ENCODE peak calls at places on chromosomes 1 and 21, in ten cellular contexts. P, R, Z, W, Q, H, I, F, L and S are unnamed samples.
A peak's percentile ranks its signal among the peaks of the same experiment; 100 is the strongest.

GRCh38 chr1:47644216-47644581 is 206.4 kb downstream of the FOXD2 start:
- DNase-seq in F (no peak), R (no peak), L (no peak), H (no peak), Z (no peak), I (peak; percentile 28), W (no peak), P (no peak), Q (no peak), S (no peak)

GRCh38 chr21:31594726-31595125 is 64.8 kb upstream of the SOD1 start:
- DNase-seq in Q (no peak), L (no peak), W (no peak), F (no peak), R (no peak), I (no peak), Z (no peak), H (no peak), P (no peak), S (no peak)

GRCh38 chr1:89986020-89986419 is 8.9 kb upstream of the ZNF326 start:
- DNase-seq in I (no peak), W (no peak), H (no peak), F (no peak), P (no peak), Q (no peak), R (no peak), L (no peak), Z (no peak), S (no peak)

GRCh38 chr1:160211010-160211790 is 6.0 kb downstream of the PEA15 start:
- DNase-seq in R (no peak), P (no peak), Q (no peak), Z (no peak), I (no peak), W (no peak), L (no peak), H (no peak), F (no peak), S (no peak)

GRCh38 chr1:181551249-181551648 is 67.9 kb downstream of the CACNA1E start:
- DNase-seq in P (no peak), I (peak; percentile 1), Q (no peak), Z (no peak), L (no peak), F (no peak), W (no peak), H (no peak), R (peak; percentile 53), S (no peak)

GRCh38 chr1:30642391-30643120 is 80.8 kb downstream of the MATN1 start:
- DNase-seq in H (no peak), P (peak; percentile 54), W (no peak), R (no peak), L (no peak), Q (no peak), F (no peak), I (no peak), Z (no peak), S (no peak)

GRCh38 chr21:35748683-35749314 is 311.5 kb downstream of the SETD4 start:
- DNase-seq in P (no peak), R (no peak), W (no peak), Z (no peak), L (no peak), F (no peak), I (no peak), H (no peak), Q (no peak), S (no peak)

GRCh38 chr1:182698977-182699672 is 14.7 kb upstream of the RGS8 start:
- DNase-seq in P (no peak), Z (no peak), L (peak; percentile 21), I (peak; percentile 49), Q (peak; percentile 59), F (peak; percentile 32), W (no peak), R (no peak), H (peak; percentile 33), S (no peak)

GRCh38 chr1:41806472-41807155 is 112.1 kb downstream of the HIVEP3 start:
- DNase-seq in L (no peak), I (no peak), F (no peak), W (no peak), Z (peak; percentile 17), Q (no peak), R (no peak), P (no peak), H (no peak), S (no peak)

GRCh38 chr1:180925471-180926051 is 12.9 kb downstream of the KIAA1614 start:
- DNase-seq in H (peak; percentile 62), Z (no peak), F (no peak), I (no peak), R (no peak), P (no peak), W (no peak), Q (peak; percentile 17), L (no peak), S (no peak)

GRCh38 chr1:31509124-31510072 is 66.9 kb upstream of the TINAGL1 start:
- DNase-seq in Q (no peak), R (peak; percentile 77), P (no peak), I (no peak), W (no peak), H (no peak), F (no peak), L (no peak), Z (no peak), S (no peak)

GRCh38 chr1:156505679-156506298 is 5.2 kb upstream of the MEF2D start:
- DNase-seq in Q (no peak), H (no peak), W (no peak), P (no peak), F (no peak), Z (no peak), R (no peak), I (no peak), L (no peak), S (no peak)

GRCh38 chr1:224884428-224884827 is 45.0 kb upstream of the DNAH14 start:
- DNase-seq in Z (no peak), Q (no peak), R (no peak), I (peak; percentile 46), F (no peak), P (no peak), H (no peak), L (no peak), W (no peak), S (no peak)

GRCh38 chr1:185526318-185527307 is 207.6 kb upstream of the HMCN1 start:
- DNase-seq in I (no peak), F (no peak), Z (no peak), R (no peak), W (no peak), P (no peak), Q (no peak), L (no peak), H (no peak), S (no peak)

GRCh38 chr1:5965586-5966131 is 26.6 kb downstream of the NPHP4 start:
- DNase-seq in Z (no peak), L (no peak), Q (no peak), I (no peak), W (no peak), P (peak; percentile 51), H (no peak), F (no peak), R (peak; percentile 27), S (no peak)

GRCh38 chr21:42670058-42670830 is 16.8 kb downstream of the PDE9A start:
- DNase-seq in Q (no peak), W (no peak), P (no peak), I (no peak), Z (no peak), L (no peak), F (no peak), H (no peak), R (no peak), S (no peak)
- H3K27ac ChIP-seq in Q (no peak overlapping the region), W (no peak overlapping the region), P (no peak overlapping the region), I (no peak overlapping the region), Z (no peak overlapping the region), L (no peak overlapping the region), F (peak overlapping the region; percentile 90), H (no peak overlapping the region), R (no peak overlapping the region), S (no peak overlapping the region)

GRCh38 chr21:42496839-42497202 is 797 bp upstream of the RSPH1 start:
- DNase-seq in Z (no peak), L (peak; percentile 63), H (peak; percentile 58), R (peak; percentile 58), F (no peak), Q (no peak), I (peak; percentile 12), P (no peak), W (no peak), S (no peak)
- H3K27ac ChIP-seq in Z (peak overlapping the region; percentile 93), L (peak overlapping the region; percentile 86), H (no peak overlapping the region), R (peak overlapping the region; percentile 88), F (peak overlapping the region; percentile 90), Q (peak overlapping the region; percentile 84), I (peak overlapping the region; percentile 35), P (peak overlapping the region; percentile 2), W (peak overlapping the region; percentile 75), S (peak overlapping the region; percentile 84)

GRCh38 chr1:45621895-45622266 is 2.0 kb downstream of the CCDC17 start:
- DNase-seq in F (no peak), H (no peak), W (no peak), R (no peak), Q (no peak), P (no peak), L (no peak), I (no peak), Z (no peak), S (no peak)
- H3K27ac ChIP-seq in F (peak overlapping the region; percentile 70), H (peak overlapping the region; percentile 7), W (no peak overlapping the region), R (peak overlapping the region; percentile 37), Q (peak overlapping the region; percentile 73), P (no peak overlapping the region), L (no peak overlapping the region), I (peak overlapping the region; percentile 70), Z (no peak overlapping the region), S (no peak overlapping the region)

GRCh38 chr1:4564083-4564482 is 90.3 kb upstream of the AJAP1 start:
- DNase-seq in P (no peak), Q (no peak), L (no peak), H (no peak), Z (no peak), I (no peak), F (no peak), R (no peak), W (no peak), S (no peak)

GRCh38 chr1:4563586-4563985 is 90.8 kb upstream of the AJAP1 start:
- DNase-seq in W (no peak), I (no peak), R (no peak), Q (no peak), L (no peak), H (no peak), P (no peak), F (no peak), Z (no peak), S (no peak)

GRCh38 chr1:4562321-4562720 is 92.1 kb upstream of the AJAP1 start:
- DNase-seq in Q (no peak), L (no peak), H (no peak), F (no peak), I (no peak), P (no peak), R (no peak), W (no peak), Z (no peak), S (no peak)

GRCh38 chr1:4557949-4558348 is 96.5 kb upstream of the AJAP1 start:
- DNase-seq in R (no peak), P (no peak), I (no peak), H (no peak), Z (no peak), W (no peak), F (no peak), L (no peak), Q (no peak), S (no peak)

GRCh38 chr1:4561213-4561612 is 93.2 kb upstream of the AJAP1 start:
- DNase-seq in W (no peak), L (no peak), I (no peak), F (no peak), Q (no peak), P (no peak), Z (no peak), H (peak; percentile 36), R (no peak), S (no peak)
- H3K27ac ChIP-seq in W (no peak overlapping the region), L (no peak overlapping the region), I (no peak overlapping the region), F (no peak overlapping the region), Q (no peak overlapping the region), P (no peak overlapping the region), Z (no peak overlapping the region), H (no peak overlapping the region), R (no peak overlapping the region), S (no peak overlapping the region)